ENCODE peak calls at places on chromosome 12, in four cellular contexts. E is activated T-cell treated with anti-CD3 and anti-CD28 coated beads, Interleukin-2, amount 50 U/mL, for 1 hour; N is NCI-H2029 treated with DMSO at 0.1 percent for 48 hours; X is NCI-H1694. R is an unnamed sample.

GRCh38 chr12:15146585-15146984 is 74.6 kb downstream of the RERG start:
- DNase-seq in N (no peak), X (no peak), E (no peak), R (no peak)

GRCh38 chr12:2825133-2825532 is 9.7 kb downstream of the NRIP2 start:
- DNase-seq in X (no peak), E (no peak), N (no peak), R (no peak)

GRCh38 chr12:11801643-11802042 is 152.2 kb downstream of the ETV6 start:
- DNase-seq in N (no peak), E (no peak), X (no peak), R (no peak)

GRCh38 chr12:123900898-123901376 is 71.7 kb downstream of the CCDC92 start:
- DNase-seq in E (no peak), X (no peak), N (no peak), R (no peak)

GRCh38 chr12:117052386-117053049 is 46.7 kb downstream of the TESC start:
- DNase-seq in X (no peak), N (no peak), E (no peak), R (no peak)

GRCh38 chr12:130438711-130439110 is 101.0 kb downstream of the PIWIL1 start:
- DNase-seq in E (no peak), N (no peak), X (no peak), R (no peak)

GRCh38 chr12:64181504-64182291 is 40.4 kb downstream of the KICS2 start:
- DNase-seq in E (no peak), X (peak; percentile 9), N (no peak), R (peak; percentile 99)

GRCh38 chr12:62801796-62802195 is 133.2 kb downstream of the PPM1H start:
- DNase-seq in X (no peak), N (no peak), E (no peak), R (no peak)

GRCh38 chr12:95277139-95277538 is 59.5 kb downstream of the VEZT start:
- DNase-seq in N (no peak), X (peak; percentile 64), E (no peak), R (peak; percentile 60)

GRCh38 chr12:52230364-52231281 is 2.4 kb upstream of the KRT7 start:
- DNase-seq in E (no peak), X (no peak), N (peak; percentile 60), R (peak; percentile 80)

GRCh38 chr12:50117057-50117622 is 5.1 kb downstream of the COX14 start:
- DNase-seq in X (no peak), N (peak; percentile 58), E (no peak), R (no peak)

GRCh38 chr12:34302131-34302885 is 280.0 kb downstream of the ALG10 start:
- DNase-seq in N (no peak), E (no peak), X (no peak), R (no peak)

GRCh38 chr12:116259800-116260589 is 17.5 kb downstream of the MED13L start:
- DNase-seq in X (no peak), N (no peak), E (no peak), R (no peak)

GRCh38 chr12:127400231-127400630 is 866.7 kb upstream of the TMEM132C start:
- DNase-seq in E (no peak), X (no peak), N (no peak), R (no peak)

GRCh38 chr12:105588126-105588525 is 257.6 kb downstream of the C12orf75 start:
- DNase-seq in X (no peak), E (no peak), N (no peak), R (no peak)

GRCh38 chr12:20489645-20490044 is 121.3 kb downstream of the PDE3A start:
- DNase-seq in E (no peak), X (no peak), N (no peak), R (no peak)

GRCh38 chr12:72511906-72512305 is 239.7 kb downstream of the TRHDE start:
- DNase-seq in N (no peak), X (no peak), E (no peak), R (no peak)

GRCh38 chr12:53952335-53952694 is 2.4 kb upstream of the HOXC12 start:
- DNase-seq in N (no peak), X (no peak), E (no peak), R (no peak)

GRCh38 chr12:28390716-28391452 is 200.6 kb downstream of the CCDC91 start:
- DNase-seq in X (no peak), N (no peak), E (no peak), R (no peak)

GRCh38 chr12:32115404-32116104 is 8.9 kb downstream of the BICD1 start:
- DNase-seq in N (peak; percentile 43), E (no peak), X (no peak), R (peak; percentile 99)

GRCh38 chr12:117718141-117718540 is 250.6 kb downstream of the KSR2 start:
- DNase-seq in E (no peak), X (no peak), N (no peak), R (no peak)

GRCh38 chr12:119704065-119704747 is 36.3 kb downstream of the PRKAB1 start:
- DNase-seq in E (no peak), N (no peak), X (no peak), R (no peak)

GRCh38 chr12:26150737-26151450 is 26.1 kb upstream of the BHLHE41 start:
- DNase-seq in N (no peak), E (no peak), X (no peak), R (no peak)

GRCh38 chr12:53791735-53792326 is 40.1 kb upstream of the CISTR start:
- DNase-seq in X (no peak), N (no peak), E (peak; percentile 38), R (no peak)

GRCh38 chr12:124428136-124428791 is 133.4 kb downstream of the RFLNA start:
- DNase-seq in E (no peak), N (no peak), X (peak; percentile 40), R (no peak)

GRCh38 chr12:112178796-112179195 is 53.4 kb downstream of the TRAFD1 start:
- DNase-seq in E (no peak), X (no peak), N (no peak), R (no peak)

GRCh38 chr12:44381341-44381740 is 494.8 kb downstream of the NELL2 start:
- DNase-seq in N (no peak), X (peak; percentile 66), E (no peak), R (no peak)

R was measured in HS-5.